ENCODE peak calls at places on chromosome 21, in five cellular contexts. One of them, this sample, is unnamed.

GRCh38 chr21:18951291-18952038 is 547.9 kb upstream of the TMPRSS15 start:
- DNase-seq in dorsolateral prefrontal cortex: no peak
- DNase-seq in astrocyte: no peak
- DNase-seq in uterus: no peak
- DNase-seq in retinal pigment epithelial cell: peak
- DNase-seq in this sample: no peak

GRCh38 chr21:36860736-36861594 is 105.5 kb downstream of the HLCS start:
- DNase-seq in dorsolateral prefrontal cortex: no peak
- DNase-seq in astrocyte: peak
- DNase-seq in uterus: no peak
- DNase-seq in retinal pigment epithelial cell: no peak
- DNase-seq in this sample: no peak

GRCh38 chr21:46122758-46123683 is 25.1 kb downstream of the COL6A2 start:
- DNase-seq in uterus: peak
- DNase-seq in dorsolateral prefrontal cortex: peak
- DNase-seq in retinal pigment epithelial cell: no peak
- DNase-seq in astrocyte: no peak
- DNase-seq in this sample: no peak

GRCh38 chr21:15706686-15707085 is 23.1 kb upstream of the USP25 start:
- DNase-seq in astrocyte: peak
- DNase-seq in dorsolateral prefrontal cortex: no peak
- DNase-seq in uterus: no peak
- DNase-seq in retinal pigment epithelial cell: peak
- DNase-seq in this sample: no peak

GRCh38 chr21:31354604-31355443 is 10.8 kb upstream of the TIAM1 start:
- DNase-seq in dorsolateral prefrontal cortex: no peak
- DNase-seq in astrocyte: peak
- DNase-seq in retinal pigment epithelial cell: peak
- DNase-seq in uterus: no peak
- DNase-seq in this sample: no peak

GRCh38 chr21:16047857-16048256 is 318.1 kb downstream of the USP25 start:
- DNase-seq in uterus: no peak
- DNase-seq in astrocyte: peak
- DNase-seq in retinal pigment epithelial cell: no peak
- DNase-seq in dorsolateral prefrontal cortex: no peak
- DNase-seq in this sample: no peak

GRCh38 chr21:15976807-15977206 is 247.0 kb downstream of the USP25 start:
- DNase-seq in uterus: no peak
- DNase-seq in retinal pigment epithelial cell: no peak
- DNase-seq in astrocyte: no peak
- DNase-seq in dorsolateral prefrontal cortex: no peak
- DNase-seq in this sample: no peak

GRCh38 chr21:43345746-43346409 is 81.1 kb downstream of the SIK1 start:
- DNase-seq in astrocyte: peak
- DNase-seq in retinal pigment epithelial cell: peak
- DNase-seq in dorsolateral prefrontal cortex: no peak
- DNase-seq in uterus: no peak
- DNase-seq in this sample: no peak

GRCh38 chr21:34845521-34846213 is 176.9 kb downstream of the CLIC6 start:
- DNase-seq in astrocyte: peak
- DNase-seq in dorsolateral prefrontal cortex: no peak
- DNase-seq in retinal pigment epithelial cell: peak
- DNase-seq in uterus: no peak
- DNase-seq in this sample: peak

GRCh38 chr21:45542667-45543370 is 579 bp upstream of the SLC19A1 start:
- DNase-seq in dorsolateral prefrontal cortex: peak
- DNase-seq in astrocyte: no peak
- DNase-seq in retinal pigment epithelial cell: no peak
- DNase-seq in uterus: peak
- DNase-seq in this sample: no peak

GRCh38 chr21:45617021-45617930 is 26.2 kb upstream of the PCBP3 start:
- DNase-seq in retinal pigment epithelial cell: no peak
- DNase-seq in astrocyte: no peak
- DNase-seq in dorsolateral prefrontal cortex: peak
- DNase-seq in uterus: no peak
- DNase-seq in this sample: no peak

GRCh38 chr21:21200103-21200938 is 202.1 kb downstream of the NCAM2 start:
- DNase-seq in retinal pigment epithelial cell: peak
- DNase-seq in astrocyte: peak
- DNase-seq in dorsolateral prefrontal cortex: no peak
- DNase-seq in uterus: peak
- DNase-seq in this sample: no peak

GRCh38 chr21:45768741-45769049 is 125.2 kb downstream of the PCBP3 start:
- DNase-seq in dorsolateral prefrontal cortex: no peak
- DNase-seq in uterus: no peak
- DNase-seq in retinal pigment epithelial cell: no peak
- DNase-seq in astrocyte: no peak
- DNase-seq in this sample: peak

GRCh38 chr21:46110499-46111192 is 12.7 kb downstream of the COL6A2 start:
- DNase-seq in dorsolateral prefrontal cortex: peak
- DNase-seq in astrocyte: no peak
- DNase-seq in retinal pigment epithelial cell: no peak
- DNase-seq in uterus: peak
- DNase-seq in this sample: no peak

GRCh38 chr21:44024895-44025353 is 12.8 kb downstream of the TRAPPC10 start:
- DNase-seq in retinal pigment epithelial cell: no peak
- DNase-seq in uterus: peak
- DNase-seq in dorsolateral prefrontal cortex: no peak
- DNase-seq in astrocyte: peak
- DNase-seq in this sample: no peak

GRCh38 chr21:44273046-44273445 is 11.3 kb upstream of the DNMT3L start:
- DNase-seq in astrocyte: no peak
- DNase-seq in retinal pigment epithelial cell: no peak
- DNase-seq in uterus: no peak
- DNase-seq in dorsolateral prefrontal cortex: no peak
- DNase-seq in this sample: no peak

GRCh38 chr21:15781986-15782385 is 52.2 kb downstream of the USP25 start:
- DNase-seq in dorsolateral prefrontal cortex: no peak
- DNase-seq in uterus: no peak
- DNase-seq in retinal pigment epithelial cell: no peak
- DNase-seq in astrocyte: no peak
- DNase-seq in this sample: no peak

GRCh38 chr21:45091540-45092322 is 17.4 kb downstream of the ADARB1 start:
- DNase-seq in retinal pigment epithelial cell: no peak
- DNase-seq in uterus: no peak
- DNase-seq in dorsolateral prefrontal cortex: no peak
- DNase-seq in astrocyte: no peak
- DNase-seq in this sample: no peak

GRCh38 chr21:35697321-35697808 is 363.0 kb downstream of the SETD4 start:
- DNase-seq in retinal pigment epithelial cell: peak
- DNase-seq in uterus: peak
- DNase-seq in astrocyte: peak
- DNase-seq in dorsolateral prefrontal cortex: peak
- DNase-seq in this sample: no peak

GRCh38 chr21:45534591-45535331 is 7.5 kb downstream of the SLC19A1 start:
- DNase-seq in dorsolateral prefrontal cortex: peak
- DNase-seq in uterus: no peak
- DNase-seq in astrocyte: no peak
- DNase-seq in retinal pigment epithelial cell: no peak
- DNase-seq in this sample: no peak

GRCh38 chr21:15406791-15407190 is 323.0 kb upstream of the USP25 start:
- DNase-seq in astrocyte: no peak
- DNase-seq in retinal pigment epithelial cell: peak
- DNase-seq in dorsolateral prefrontal cortex: no peak
- DNase-seq in uterus: no peak
- DNase-seq in this sample: no peak

GRCh38 chr21:45640888-45641479 is 2.5 kb upstream of the PCBP3 start:
- DNase-seq in retinal pigment epithelial cell: no peak
- DNase-seq in uterus: no peak
- DNase-seq in dorsolateral prefrontal cortex: no peak
- DNase-seq in astrocyte: no peak
- DNase-seq in this sample: no peak

GRCh38 chr21:32422064-32422463 is 9.6 kb downstream of the EVA1C start:
- DNase-seq in astrocyte: no peak
- DNase-seq in dorsolateral prefrontal cortex: no peak
- DNase-seq in retinal pigment epithelial cell: no peak
- DNase-seq in uterus: no peak
- DNase-seq in this sample: no peak

GRCh38 chr21:36349315-36349714 is 29.3 kb downstream of the MORC3 start:
- DNase-seq in retinal pigment epithelial cell: no peak
- DNase-seq in dorsolateral prefrontal cortex: no peak
- DNase-seq in astrocyte: no peak
- DNase-seq in uterus: no peak
- DNase-seq in this sample: no peak

GRCh38 chr21:27571706-27572105 is 604.8 kb upstream of the ADAMTS5 start:
- DNase-seq in dorsolateral prefrontal cortex: no peak
- DNase-seq in uterus: no peak
- DNase-seq in retinal pigment epithelial cell: peak
- DNase-seq in astrocyte: peak
- DNase-seq in this sample: no peak

GRCh38 chr21:37407719-37408455 is 41.3 kb downstream of the DYRK1A start:
- DNase-seq in retinal pigment epithelial cell: no peak
- DNase-seq in uterus: no peak
- DNase-seq in astrocyte: peak
- DNase-seq in dorsolateral prefrontal cortex: no peak
- DNase-seq in this sample: peak

GRCh38 chr21:36647279-36648093 is 51.4 kb upstream of the SIM2 start:
- DNase-seq in dorsolateral prefrontal cortex: no peak
- DNase-seq in astrocyte: peak
- DNase-seq in uterus: no peak
- DNase-seq in retinal pigment epithelial cell: peak
- DNase-seq in this sample: no peak

GRCh38 chr21:45151484-45152115 is 77.2 kb downstream of the ADARB1 start:
- DNase-seq in retinal pigment epithelial cell: no peak
- DNase-seq in astrocyte: no peak
- DNase-seq in uterus: no peak
- DNase-seq in dorsolateral prefrontal cortex: no peak
- DNase-seq in this sample: no peak

GRCh38 chr21:34736116-34736870 is 67.5 kb downstream of the CLIC6 start:
- DNase-seq in retinal pigment epithelial cell: no peak
- DNase-seq in dorsolateral prefrontal cortex: no peak
- DNase-seq in astrocyte: peak
- DNase-seq in uterus: no peak
- DNase-seq in this sample: no peak

GRCh38 chr21:20999567-21000169 is 1.5 kb downstream of the NCAM2 start:
- DNase-seq in retinal pigment epithelial cell: no peak
- DNase-seq in uterus: no peak
- DNase-seq in dorsolateral prefrontal cortex: no peak
- DNase-seq in astrocyte: peak
- DNase-seq in this sample: no peak

GRCh38 chr21:34761758-34762330 is 93.0 kb downstream of the CLIC6 start:
- DNase-seq in astrocyte: peak
- DNase-seq in dorsolateral prefrontal cortex: no peak
- DNase-seq in uterus: no peak
- DNase-seq in retinal pigment epithelial cell: no peak
- DNase-seq in this sample: no peak

GRCh38 chr21:15003463-15004135 is 61.2 kb downstream of the NRIP1 start:
- DNase-seq in dorsolateral prefrontal cortex: no peak
- DNase-seq in uterus: no peak
- DNase-seq in astrocyte: no peak
- DNase-seq in retinal pigment epithelial cell: no peak
- DNase-seq in this sample: no peak

GRCh38 chr21:43211085-43212071 is 42.6 kb downstream of the CRYAA start:
- DNase-seq in astrocyte: no peak
- DNase-seq in retinal pigment epithelial cell: no peak
- DNase-seq in dorsolateral prefrontal cortex: no peak
- DNase-seq in uterus: peak
- DNase-seq in this sample: no peak

DNA sequence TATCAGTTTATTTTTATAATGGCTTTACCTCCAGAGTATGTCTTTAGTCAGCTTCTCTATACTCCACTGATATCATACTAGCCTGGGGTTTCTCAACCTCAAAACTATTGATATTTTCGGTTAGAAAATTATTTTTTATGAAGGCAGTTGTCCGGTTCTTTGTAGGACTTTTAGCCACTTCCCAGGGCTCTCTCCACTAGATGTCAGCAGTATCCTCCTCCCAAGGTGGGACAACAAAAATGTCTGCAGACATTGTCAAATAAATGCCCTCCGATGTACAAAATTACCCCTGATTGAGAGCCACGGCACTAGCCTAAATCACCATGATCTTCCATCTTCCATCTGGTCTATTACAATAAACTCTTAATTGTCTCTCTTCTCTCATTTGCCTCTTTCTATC is 4.1 kb upstream of the GRIK1 start:
- DNase-seq in dorsolateral prefrontal cortex: no peak
- DNase-seq in astrocyte: no peak
- DNase-seq in uterus: no peak
- DNase-seq in retinal pigment epithelial cell: no peak
- DNase-seq in this sample: no peak
- TF ChIP-seq CTCF in dorsolateral prefrontal cortex: no peak
- TF ChIP-seq CTCF in astrocyte: no peak
- TF ChIP-seq CTCF in uterus: no peak
- TF ChIP-seq CTCF in retinal pigment epithelial cell: peak
- TF ChIP-seq CTCF in this sample: no peak

GRCh38 chr21:17797967-17798366 is 21.2 kb downstream of the C21orf91 start:
- DNase-seq in dorsolateral prefrontal cortex: no peak
- DNase-seq in astrocyte: no peak
- DNase-seq in uterus: no peak
- DNase-seq in retinal pigment epithelial cell: no peak
- DNase-seq in this sample: no peak
- TF ChIP-seq CTCF in dorsolateral prefrontal cortex: no peak
- TF ChIP-seq CTCF in astrocyte: no peak
- TF ChIP-seq CTCF in uterus: no peak
- TF ChIP-seq CTCF in retinal pigment epithelial cell: no peak
- TF ChIP-seq CTCF in this sample: no peak

GRCh38 chr21:26005464-26005863 is 165.1 kb downstream of the APP start:
- DNase-seq in astrocyte: no peak
- DNase-seq in dorsolateral prefrontal cortex: no peak
- DNase-seq in uterus: no peak
- DNase-seq in retinal pigment epithelial cell: no peak
- DNase-seq in this sample: no peak

GRCh38 chr21:25999935-26000582 is 170.5 kb downstream of the APP start:
- DNase-seq in dorsolateral prefrontal cortex: no peak
- DNase-seq in astrocyte: no peak
- DNase-seq in uterus: no peak
- DNase-seq in retinal pigment epithelial cell: no peak
- DNase-seq in this sample: no peak

GRCh38 chr21:26003428-26003827 is 167.1 kb downstream of the APP start:
- DNase-seq in retinal pigment epithelial cell: no peak
- DNase-seq in dorsolateral prefrontal cortex: no peak
- DNase-seq in uterus: no peak
- DNase-seq in astrocyte: no peak
- DNase-seq in this sample: no peak

GRCh38 chr21:25997788-25998611 is 172.6 kb downstream of the APP start:
- DNase-seq in retinal pigment epithelial cell: peak
- DNase-seq in dorsolateral prefrontal cortex: no peak
- DNase-seq in uterus: no peak
- DNase-seq in astrocyte: no peak
- DNase-seq in this sample: no peak

DNA sequence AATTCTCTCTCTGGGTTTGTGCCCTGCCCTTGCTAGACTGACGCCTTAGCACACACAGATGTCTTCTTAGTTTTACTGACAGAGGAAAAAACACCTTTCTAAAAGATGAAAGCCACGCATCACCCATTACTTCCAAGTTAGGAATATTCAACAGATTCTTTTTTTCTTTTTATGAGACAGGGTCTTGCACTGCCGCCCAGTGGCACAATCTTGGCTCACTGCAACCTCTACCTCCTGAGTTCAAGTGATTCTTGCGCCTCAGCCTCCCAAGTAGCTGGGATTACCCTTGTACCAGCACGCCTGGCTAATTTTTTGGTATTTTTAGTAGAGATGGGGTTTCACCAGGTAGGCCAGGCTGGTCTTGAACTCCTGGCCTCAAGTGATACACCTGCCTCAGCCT is 169.2 kb downstream of the APP start:
- DNase-seq in astrocyte: no peak
- DNase-seq in retinal pigment epithelial cell: no peak
- DNase-seq in uterus: no peak
- DNase-seq in dorsolateral prefrontal cortex: no peak
- DNase-seq in this sample: no peak
- TF ChIP-seq CTCF in astrocyte: no peak
- TF ChIP-seq CTCF in retinal pigment epithelial cell: no peak
- TF ChIP-seq CTCF in uterus: no peak
- TF ChIP-seq CTCF in dorsolateral prefrontal cortex: no peak
- TF ChIP-seq CTCF in this sample: no peak

GRCh38 chr21:41895643-41896493 is 16.7 kb upstream of the PRDM15 start:
- DNase-seq in retinal pigment epithelial cell: no peak
- DNase-seq in dorsolateral prefrontal cortex: no peak
- DNase-seq in uterus: no peak
- DNase-seq in astrocyte: peak
- DNase-seq in this sample: peak
- TF ChIP-seq CTCF in retinal pigment epithelial cell: no peak
- TF ChIP-seq CTCF in dorsolateral prefrontal cortex: no peak
- TF ChIP-seq CTCF in uterus: no peak
- TF ChIP-seq CTCF in astrocyte: no peak
- TF ChIP-seq CTCF in this sample: no peak